ENCODE peak calls at places on chromosomes 5 and 9, in five cellular contexts. T, R, K, J and F are unnamed samples.

GRCh38 chr9:72127753-72128152 is 21.5 kb upstream of the GDA start:
- DNase-seq in R (no peak), K (no peak), J (no peak), T (no peak), F (peak)

GRCh38 chr9:99269429-99269828 is 47.3 kb downstream of the SEC61B start:
- DNase-seq in R (no peak), T (no peak), J (peak), K (peak), F (no peak)

GRCh38 chr5:15889001-15889400 is 290.6 kb downstream of the MARCHF11 start:
- DNase-seq in K (no peak), T (no peak), J (no peak), R (no peak), F (no peak)

GRCh38 chr5:55994998-55995914 is 493 bp upstream of the IL6ST start:
- DNase-seq in R (peak), J (peak), T (peak), K (peak), F (peak)

GRCh38 chr5:137647401-137647800 is 88.5 kb downstream of the KLHL3 start:
- DNase-seq in T (no peak), J (no peak), R (no peak), K (no peak), F (no peak)

GRCh38 chr9:105425817-105426433 is 21.9 kb upstream of the FSD1L start:
- DNase-seq in T (no peak), J (peak), K (peak), R (no peak), F (peak)

GRCh38 chr9:100602302-100602930 is 24.5 kb downstream of the CAVIN4 start:
- DNase-seq in T (peak), J (peak), K (peak), R (no peak), F (peak)

GRCh38 chr9:107635137-107635802 is 145.7 kb upstream of the KLF4 start:
- DNase-seq in K (peak), T (no peak), R (no peak), J (no peak), F (no peak)

GRCh38 chr5:20445326-20445860 is 457.4 kb upstream of the CDH18 start:
- DNase-seq in R (no peak), T (no peak), K (no peak), J (no peak), F (no peak)

GRCh38 chr9:18720691-18721090 is 246.7 kb downstream of the ADAMTSL1 start:
- DNase-seq in T (no peak), J (no peak), R (no peak), K (no peak), F (no peak)